ENCODE peak calls at places on chromosome 5, in eight cellular contexts. N is HCT116, S is GM23338, U is HepG2, D is HL-60, H is K562, Q is SK-N-SH, L is GM12878. P is an unnamed sample.

GRCh38 chr5:97133106-97133505 is 9.3 kb downstream of the LIX1 start:
- DNase-seq in U (no peak), Q (no peak), S (no peak), D (no peak), H (no peak), N (no peak), L (no peak), P (no peak)

GRCh38 chr5:54669285-54669684 is 151.7 kb downstream of the SNX18 start:
- DNase-seq in H (no peak), U (no peak), N (no peak), Q (no peak), S (no peak), L (no peak), D (no peak), P (no peak)

GRCh38 chr5:132294728-132295504 is 722 bp downstream of the SLC22A4 start:
- DNase-seq in U (no peak), S (peak), D (peak), N (peak), H (peak), Q (no peak), L (no peak), P (peak)

GRCh38 chr5:133032852-133033742 is 6.7 kb upstream of the ZCCHC10 start:
- DNase-seq in D (no peak), U (peak), L (no peak), N (no peak), Q (no peak), H (peak), S (peak), P (no peak)

GRCh38 chr5:131167615-131168014 is 2.6 kb upstream of the HINT1 start:
- DNase-seq in L (no peak), D (no peak), Q (no peak), U (no peak), S (no peak), H (no peak), N (no peak), P (no peak)

GRCh38 chr5:51383494-51384081 is 340 bp downstream of the ISL1 start:
- DNase-seq in L (no peak), H (no peak), U (no peak), D (no peak), N (no peak), S (no peak), Q (peak), P (no peak)

GRCh38 chr5:84642795-84643194 is 258.1 kb upstream of the EDIL3 start:
- DNase-seq in Q (no peak), N (no peak), H (no peak), U (no peak), L (no peak), S (no peak), D (no peak), P (no peak)

GRCh38 chr5:56607551-56607950 is 207.8 kb upstream of the MAP3K1 start:
- DNase-seq in L (no peak), U (no peak), N (no peak), Q (no peak), H (no peak), D (no peak), S (no peak), P (no peak)

GRCh38 chr5:143887302-143887638 is 75.3 kb downstream of the HMHB1 start:
- DNase-seq in D (peak), Q (peak), L (no peak), U (no peak), N (no peak), S (no peak), H (no peak), P (no peak)

GRCh38 chr5:50745221-50745620 is 78.8 kb downstream of the PARP8 start:
- DNase-seq in N (no peak), Q (no peak), U (no peak), D (no peak), H (no peak), S (no peak), L (no peak), P (no peak)

GRCh38 chr5:68178579-68178978 is 37.0 kb upstream of the PIK3R1 start:
- DNase-seq in D (no peak), N (peak), S (no peak), L (no peak), Q (no peak), U (no peak), H (no peak), P (no peak)

GRCh38 chr5:169742773-169743296 is 105.8 kb downstream of the DOCK2 start:
- DNase-seq in S (no peak), U (no peak), D (no peak), H (no peak), N (no peak), Q (no peak), L (no peak), P (no peak)

GRCh38 chr5:170348069-170348702 is 41.0 kb downstream of the KCNMB1 start:
- DNase-seq in U (no peak), D (peak), N (no peak), S (no peak), L (no peak), H (no peak), Q (no peak), P (no peak)

GRCh38 chr5:149358294-149358651 is 427 bp downstream of the PCYOX1L start:
- DNase-seq in H (no peak), Q (peak), D (peak), L (no peak), U (no peak), N (no peak), S (peak), P (no peak)

GRCh38 chr5:41924526-41924871 is 582 bp upstream of the FBXO4 start:
- DNase-seq in N (no peak), H (no peak), D (no peak), U (no peak), L (no peak), Q (no peak), S (no peak), P (no peak)

GRCh38 chr5:41921874-41922273 is 3.2 kb upstream of the FBXO4 start:
- DNase-seq in S (no peak), N (no peak), U (no peak), H (no peak), D (no peak), L (no peak), Q (no peak), P (no peak)

GRCh38 chr5:41927604-41928003 is 2.5 kb downstream of the FBXO4 start:
- DNase-seq in H (no peak), L (no peak), S (no peak), Q (no peak), N (no peak), U (no peak), D (no peak), P (no peak)

GRCh38 chr5:41925555-41925946 is 470 bp downstream of the FBXO4 start:
- DNase-seq in U (peak), S (no peak), N (no peak), L (no peak), Q (no peak), H (peak), D (peak), P (no peak)

DNA sequence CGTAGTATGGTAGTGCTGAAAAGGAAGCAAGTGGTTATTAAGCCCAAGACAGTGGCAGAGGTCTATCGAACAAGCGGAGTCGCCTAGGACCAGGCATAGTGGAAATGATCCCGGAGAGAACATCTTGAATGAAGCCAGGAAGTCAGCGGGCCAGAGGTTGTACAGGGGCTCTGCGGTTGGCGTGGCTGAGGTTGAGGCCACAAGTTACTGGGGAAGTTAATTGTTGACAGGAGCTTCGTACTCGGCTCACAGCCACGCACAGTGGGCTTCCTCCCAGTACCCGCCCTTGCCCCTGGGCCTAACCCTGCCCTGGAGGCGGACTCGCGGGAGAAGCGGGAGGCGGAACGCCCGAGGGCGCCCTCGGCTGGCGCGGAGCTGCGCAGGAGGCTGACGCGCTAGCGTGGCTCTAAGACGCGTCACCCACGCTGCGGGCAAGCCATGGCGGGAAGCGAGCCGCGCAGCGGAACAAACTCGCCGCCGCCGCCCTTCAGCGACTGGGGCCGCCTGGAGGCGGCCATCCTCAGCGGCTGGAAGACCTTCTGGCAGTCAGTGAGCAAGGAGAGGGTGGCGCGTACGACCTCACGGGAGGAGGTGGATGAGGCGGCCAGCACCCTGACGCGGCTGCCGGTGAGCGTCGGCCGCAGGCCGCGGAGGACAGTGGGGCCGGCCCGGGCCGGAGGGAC is at the start of gene FBXO4:
- DNase-seq in U (peak), N (peak), D (peak), S (peak), L (peak), H (peak), Q (peak), P (no peak)
- TF ChIP-seq POLR2AphosphoS5 in U (peak), N (peak), D (peak), S (peak), L (peak), H (peak), Q (peak), P (peak)

DNA sequence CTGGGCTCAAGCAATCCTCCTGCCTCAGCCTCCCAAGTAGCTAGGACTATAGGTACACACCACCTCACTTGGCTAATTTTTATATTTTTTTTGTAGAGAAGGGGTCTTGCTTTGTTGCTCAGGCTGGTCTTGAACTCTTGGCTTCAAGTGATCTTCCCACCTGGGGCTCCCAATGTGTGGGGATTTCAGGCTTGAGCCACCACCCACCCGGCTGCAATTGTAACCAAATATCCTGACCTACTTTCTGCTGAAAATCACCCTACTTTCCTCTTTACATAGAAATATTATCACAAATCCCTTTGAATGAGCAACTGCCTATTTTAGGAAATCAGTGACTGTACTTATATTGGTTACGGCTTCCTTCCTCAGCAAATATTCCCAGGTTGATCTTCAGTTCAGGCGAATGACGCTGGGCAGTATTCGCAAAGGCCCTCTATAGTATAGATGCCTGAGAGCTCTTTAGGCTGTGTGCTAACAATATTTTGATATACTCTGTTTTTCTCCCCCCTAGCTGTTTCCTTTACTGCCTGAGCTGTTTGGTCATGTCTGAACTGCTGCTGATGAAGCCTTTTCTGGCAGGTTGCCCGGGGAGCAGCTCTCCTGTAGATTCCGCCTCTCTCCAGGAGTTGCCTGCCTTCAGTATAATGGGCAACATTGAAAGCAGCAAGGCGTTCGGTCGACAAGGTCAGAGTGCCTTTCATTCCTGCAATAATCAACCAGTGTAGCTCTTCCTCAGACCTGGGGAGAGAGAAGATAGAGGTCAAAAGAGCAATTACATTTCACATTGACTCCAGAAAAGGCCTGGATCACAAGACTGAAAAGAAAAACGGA is 59.8 kb upstream of the ZNF608 start:
- DNase-seq in Q (peak), U (peak), N (no peak), S (peak), L (no peak), D (no peak), H (peak), P (no peak)
- TF ChIP-seq REST in Q (no peak), U (no peak), N (no peak), S (no peak), L (no peak), D (no peak), H (no peak), P (no peak)

GRCh38 chr5:173475780-173476179 is 140.7 kb downstream of the BOD1 start:
- DNase-seq in Q (no peak), D (no peak), L (no peak), H (no peak), S (no peak), U (no peak), N (no peak), P (no peak)

GRCh38 chr5:173477320-173478055 is 139.0 kb downstream of the BOD1 start:
- DNase-seq in L (no peak), U (no peak), H (no peak), D (no peak), N (no peak), S (no peak), Q (no peak), P (no peak)

GRCh38 chr5:173472784-173473278 is 143.6 kb downstream of the BOD1 start:
- DNase-seq in H (no peak), D (no peak), S (no peak), Q (no peak), L (no peak), N (no peak), U (no peak), P (no peak)

GRCh38 chr5:173473293-173473692 is 143.2 kb downstream of the BOD1 start:
- DNase-seq in H (no peak), U (no peak), D (no peak), L (no peak), Q (no peak), N (no peak), S (no peak), P (no peak)

GRCh38 chr5:173474881-173475287 is 141.6 kb downstream of the BOD1 start:
- DNase-seq in H (no peak), L (no peak), N (no peak), D (no peak), Q (no peak), U (no peak), S (no peak), P (no peak)
- TF ChIP-seq POLR2AphosphoS5 in H (no peak), L (no peak), N (no peak), D (no peak), Q (no peak), U (no peak), S (no peak), P (no peak)

DNA sequence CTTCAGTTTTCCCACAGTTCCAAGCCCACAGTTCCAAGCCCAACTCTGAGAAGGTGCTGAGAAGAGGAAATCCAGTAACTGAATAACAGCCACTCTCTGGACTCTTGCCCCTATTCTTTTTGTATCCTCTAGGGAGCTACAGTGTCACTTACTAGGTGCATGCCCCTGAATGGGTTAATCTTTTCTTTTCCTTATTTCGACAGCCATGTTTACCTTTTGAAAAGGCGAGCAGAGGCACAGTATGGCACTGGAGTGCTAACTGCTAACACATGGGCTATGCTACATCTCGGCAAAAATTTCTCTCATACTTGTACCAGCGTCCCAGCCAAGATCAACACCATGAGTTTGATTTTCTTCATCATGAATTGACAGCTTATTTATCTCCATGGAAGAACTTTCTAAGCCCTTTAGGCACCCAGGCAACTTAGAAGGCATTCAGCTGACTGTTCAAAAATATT is 222.6 kb downstream of the EBF1 start:
- DNase-seq in S (no peak), H (no peak), U (no peak), D (no peak), N (no peak), Q (no peak), L (no peak), P (no peak)
- TF ChIP-seq REST in S (no peak), H (no peak), U (no peak), D (no peak), N (no peak), Q (no peak), L (no peak), P (no peak)

GRCh38 chr5:137836997-137837396 is 30.7 kb upstream of the MYOT start:
- DNase-seq in U (no peak), H (no peak), Q (no peak), N (no peak), L (no peak), S (no peak), D (no peak), P (no peak)
- TF ChIP-seq POLR2AphosphoS5 in U (no peak), H (no peak), Q (peak), N (no peak), L (no peak), S (no peak), D (no peak), P (no peak)